ENCODE peak calls at places on chromosomes 13 and 19, in eight cellular contexts. E is HL-60, B is GDM1, X is ELF-1, O is head of caudate nucleus, D is brain microvascular endothelial cell, I is progenitor cell of endocrine pancreas, Y is Kasumi-1. K is an unnamed sample.
A peak's percentile ranks its signal among the peaks of the same experiment; 100 is the strongest.

GRCh38 chr13:101648766-101649489 is 196.5 kb downstream of the ITGBL1 start:
- DNase-seq in X (no peak), B (no peak), E (no peak), I (no peak), Y (no peak), O (no peak), D (no peak), K (no peak)

GRCh38 chr19:44943801-44944249 is 1.8 kb downstream of the APOC4 start:
- DNase-seq in X (no peak), E (peak; percentile 85), O (peak; percentile 70), D (no peak), I (no peak), B (peak; percentile 38), Y (peak; percentile 58), K (no peak)

GRCh38 chr13:111789011-111789410 is 277.9 kb upstream of the SOX1 start:
- DNase-seq in Y (no peak), X (no peak), E (no peak), B (no peak), I (no peak), D (no peak), O (no peak), K (no peak)

GRCh38 chr19:46901701-46902401 is 41.1 kb downstream of the ARHGAP35 start:
- DNase-seq in X (no peak), B (no peak), D (no peak), I (no peak), O (no peak), Y (no peak), E (no peak), K (no peak)

GRCh38 chr19:11736696-11737095 is 2.0 kb downstream of the ZNF823 start:
- DNase-seq in E (peak; percentile 53), D (peak; percentile 51), X (peak; percentile 62), B (peak; percentile 1), O (no peak), Y (peak; percentile 71), I (no peak), K (peak; percentile 71)

GRCh38 chr19:17520865-17521264 is 9.4 kb downstream of the PGLS start:
- DNase-seq in I (no peak), O (no peak), X (peak; percentile 16), Y (no peak), E (no peak), B (no peak), D (no peak), K (no peak)

GRCh38 chr19:51327066-51327985 is 14.6 kb downstream of the VSIG10L start:
- DNase-seq in D (peak; percentile 42), I (no peak), E (peak; percentile 72), O (no peak), X (peak; percentile 61), Y (peak; percentile 8), B (no peak), K (no peak)

GRCh38 chr19:18388328-18389094 is 2.6 kb downstream of the GDF15 start:
- DNase-seq in E (peak; percentile 81), D (no peak), O (peak; percentile 88), B (peak; percentile 35), I (peak; percentile 84), X (peak; percentile 93), Y (peak; percentile 51), K (peak; percentile 19)

GRCh38 chr19:1279782-1280341 is 4.5 kb downstream of the FAM174C start:
- DNase-seq in I (peak; percentile 90), X (peak; percentile 93), O (peak; percentile 91), B (peak; percentile 46), D (peak; percentile 58), Y (peak; percentile 82), E (peak; percentile 80), K (peak; percentile 84)